ENCODE peak calls at places on chromosomes 6 and 20, in nine cellular contexts. One of them, this sample, is unnamed.

GRCh38 chr6:83867527-83868161 is 8.2 kb downstream of the CYB5R4 start:
- DNase-seq in Daoy: peak
- DNase-seq in Caco-2: peak
- DNase-seq in BE2C: peak
- DNase-seq in nucleus accumbens: peak
- DNase-seq in cardiac fibroblast: peak
- DNase-seq in EL: peak
- DNase-seq in retina: peak
- DNase-seq in progenitor cell of endocrine pancreas: no peak
- DNase-seq in this sample: peak

GRCh38 chr6:49849121-49849907 is 17.0 kb downstream of the CRISP1 start:
- DNase-seq in EL: peak
- DNase-seq in progenitor cell of endocrine pancreas: no peak
- DNase-seq in nucleus accumbens: no peak
- DNase-seq in Caco-2: no peak
- DNase-seq in retina: peak
- DNase-seq in BE2C: no peak
- DNase-seq in Daoy: peak
- DNase-seq in cardiac fibroblast: peak
- DNase-seq in this sample: no peak

GRCh38 chr6:113530769-113531168 is 326.4 kb upstream of the MARCKS start:
- DNase-seq in cardiac fibroblast: peak
- DNase-seq in progenitor cell of endocrine pancreas: no peak
- DNase-seq in nucleus accumbens: no peak
- DNase-seq in Daoy: peak
- DNase-seq in BE2C: no peak
- DNase-seq in retina: no peak
- DNase-seq in EL: peak
- DNase-seq in Caco-2: no peak
- DNase-seq in this sample: no peak

GRCh38 chr6:11911535-11911934 is 100.6 kb upstream of the HIVEP1 start:
- DNase-seq in EL: peak
- DNase-seq in retina: peak
- DNase-seq in progenitor cell of endocrine pancreas: no peak
- DNase-seq in Daoy: no peak
- DNase-seq in Caco-2: no peak
- DNase-seq in cardiac fibroblast: peak
- DNase-seq in BE2C: no peak
- DNase-seq in nucleus accumbens: no peak
- DNase-seq in this sample: no peak

GRCh38 chr20:54645445-54646155 is 170.2 kb downstream of the DOK5 start:
- DNase-seq in nucleus accumbens: no peak
- DNase-seq in cardiac fibroblast: no peak
- DNase-seq in retina: no peak
- DNase-seq in Caco-2: no peak
- DNase-seq in Daoy: no peak
- DNase-seq in BE2C: no peak
- DNase-seq in EL: no peak
- DNase-seq in progenitor cell of endocrine pancreas: no peak
- DNase-seq in this sample: no peak

GRCh38 chr6:159788757-159789376 is 535 bp downstream of the TCP1 start:
- DNase-seq in progenitor cell of endocrine pancreas: no peak
- DNase-seq in cardiac fibroblast: peak
- DNase-seq in retina: no peak
- DNase-seq in Daoy: peak
- DNase-seq in nucleus accumbens: no peak
- DNase-seq in EL: peak
- DNase-seq in BE2C: peak
- DNase-seq in Caco-2: peak
- DNase-seq in this sample: no peak

GRCh38 chr20:2465100-2465499 is 5.5 kb downstream of the SNRPB start:
- DNase-seq in nucleus accumbens: no peak
- DNase-seq in retina: no peak
- DNase-seq in BE2C: no peak
- DNase-seq in cardiac fibroblast: no peak
- DNase-seq in Daoy: no peak
- DNase-seq in EL: no peak
- DNase-seq in Caco-2: no peak
- DNase-seq in progenitor cell of endocrine pancreas: no peak
- DNase-seq in this sample: no peak

GRCh38 chr6:93391982-93392381 is 27.4 kb downstream of the EPHA7 start:
- DNase-seq in Daoy: no peak
- DNase-seq in nucleus accumbens: no peak
- DNase-seq in EL: no peak
- DNase-seq in BE2C: no peak
- DNase-seq in cardiac fibroblast: peak
- DNase-seq in progenitor cell of endocrine pancreas: no peak
- DNase-seq in Caco-2: no peak
- DNase-seq in retina: no peak
- DNase-seq in this sample: no peak

GRCh38 chr6:63014290-63014689 is 197.0 kb upstream of the FKBP1C start:
- DNase-seq in Caco-2: no peak
- DNase-seq in cardiac fibroblast: no peak
- DNase-seq in EL: no peak
- DNase-seq in progenitor cell of endocrine pancreas: no peak
- DNase-seq in retina: no peak
- DNase-seq in Daoy: no peak
- DNase-seq in nucleus accumbens: no peak
- DNase-seq in BE2C: no peak
- DNase-seq in this sample: no peak

GRCh38 chr6:29709178-29709576 is 14.1 kb upstream of the HLA-F start:
- DNase-seq in EL: no peak
- DNase-seq in progenitor cell of endocrine pancreas: no peak
- DNase-seq in cardiac fibroblast: no peak
- DNase-seq in nucleus accumbens: no peak
- DNase-seq in BE2C: no peak
- DNase-seq in retina: no peak
- DNase-seq in Caco-2: no peak
- DNase-seq in Daoy: no peak
- DNase-seq in this sample: no peak

GRCh38 chr6:56168601-56169000 is 78.8 kb downstream of the COL21A1 start:
- DNase-seq in progenitor cell of endocrine pancreas: no peak
- DNase-seq in retina: no peak
- DNase-seq in Daoy: peak
- DNase-seq in Caco-2: no peak
- DNase-seq in BE2C: no peak
- DNase-seq in nucleus accumbens: no peak
- DNase-seq in cardiac fibroblast: no peak
- DNase-seq in EL: no peak
- DNase-seq in this sample: no peak

GRCh38 chr6:88725111-88725711 is 238.2 kb downstream of the RNGTT start:
- DNase-seq in progenitor cell of endocrine pancreas: peak
- DNase-seq in nucleus accumbens: no peak
- DNase-seq in Daoy: peak
- DNase-seq in EL: peak
- DNase-seq in Caco-2: no peak
- DNase-seq in retina: no peak
- DNase-seq in cardiac fibroblast: peak
- DNase-seq in BE2C: peak
- DNase-seq in this sample: no peak

GRCh38 chr6:170186909-170187668 is 103.8 kb downstream of the DLL1 start:
- DNase-seq in retina: no peak
- DNase-seq in EL: no peak
- DNase-seq in Caco-2: no peak
- DNase-seq in BE2C: no peak
- DNase-seq in Daoy: peak
- DNase-seq in cardiac fibroblast: no peak
- DNase-seq in nucleus accumbens: no peak
- DNase-seq in progenitor cell of endocrine pancreas: no peak
- DNase-seq in this sample: no peak

GRCh38 chr20:49541733-49542513 is 26.0 kb downstream of the PTGIS start:
- DNase-seq in BE2C: peak
- DNase-seq in nucleus accumbens: no peak
- DNase-seq in EL: peak
- DNase-seq in retina: peak
- DNase-seq in Daoy: peak
- DNase-seq in Caco-2: peak
- DNase-seq in cardiac fibroblast: peak
- DNase-seq in progenitor cell of endocrine pancreas: peak
- DNase-seq in this sample: no peak

GRCh38 chr20:9332783-9333482 is 181.5 kb upstream of the LAMP5 start:
- DNase-seq in retina: no peak
- DNase-seq in BE2C: peak
- DNase-seq in Daoy: no peak
- DNase-seq in cardiac fibroblast: no peak
- DNase-seq in Caco-2: no peak
- DNase-seq in progenitor cell of endocrine pancreas: no peak
- DNase-seq in EL: no peak
- DNase-seq in nucleus accumbens: no peak
- DNase-seq in this sample: no peak

GRCh38 chr6:158694913-158695312 is 45.1 kb downstream of the SYTL3 start:
- DNase-seq in EL: no peak
- DNase-seq in progenitor cell of endocrine pancreas: no peak
- DNase-seq in BE2C: no peak
- DNase-seq in retina: no peak
- DNase-seq in Daoy: no peak
- DNase-seq in cardiac fibroblast: no peak
- DNase-seq in nucleus accumbens: no peak
- DNase-seq in Caco-2: no peak
- DNase-seq in this sample: no peak

This sample was measured in occipital lobe.